ENCODE peak calls at places on chromosomes 11 and 22, in five cellular contexts. One of them, this sample, is unnamed.

GRCh38 chr11:87819141-87819540 is 356.1 kb downstream of the RAB38 start:
- DNase-seq in activated CD4-positive, alpha-beta T cell treated with anti-CD3 and anti-CD28 coated beads, Interleukin-2, amount 10 ng/mL, durations not matched to agents 7 days and 5 days: no peak
- DNase-seq in left cardiac atrium: no peak
- DNase-seq in body of pancreas: no peak
- DNase-seq in effector memory CD4-positive, alpha-beta T cell: no peak
- DNase-seq in this sample: no peak

GRCh38 chr11:7485854-7486425 is 634 bp downstream of the OLFML1 start:
- DNase-seq in activated CD4-positive, alpha-beta T cell treated with anti-CD3 and anti-CD28 coated beads, Interleukin-2, amount 10 ng/mL, durations not matched to agents 7 days and 5 days: no peak
- DNase-seq in left cardiac atrium: no peak
- DNase-seq in body of pancreas: no peak
- DNase-seq in effector memory CD4-positive, alpha-beta T cell: no peak
- DNase-seq in this sample: no peak

GRCh38 chr11:23679981-23680380 is 816.9 kb upstream of the LUZP2 start:
- DNase-seq in activated CD4-positive, alpha-beta T cell treated with anti-CD3 and anti-CD28 coated beads, Interleukin-2, amount 10 ng/mL, durations not matched to agents 7 days and 5 days: no peak
- DNase-seq in left cardiac atrium: no peak
- DNase-seq in body of pancreas: no peak
- DNase-seq in effector memory CD4-positive, alpha-beta T cell: no peak
- DNase-seq in this sample: no peak

GRCh38 chr22:41022470-41023298 is 69.7 kb upstream of the EP300 start:
- DNase-seq in activated CD4-positive, alpha-beta T cell treated with anti-CD3 and anti-CD28 coated beads, Interleukin-2, amount 10 ng/mL, durations not matched to agents 7 days and 5 days: peak
- DNase-seq in left cardiac atrium: peak
- DNase-seq in body of pancreas: peak
- DNase-seq in effector memory CD4-positive, alpha-beta T cell: peak
- DNase-seq in this sample: peak

GRCh38 chr11:96235725-96236124 is 107.3 kb downstream of the MAML2 start:
- DNase-seq in activated CD4-positive, alpha-beta T cell treated with anti-CD3 and anti-CD28 coated beads, Interleukin-2, amount 10 ng/mL, durations not matched to agents 7 days and 5 days: peak
- DNase-seq in left cardiac atrium: no peak
- DNase-seq in body of pancreas: no peak
- DNase-seq in effector memory CD4-positive, alpha-beta T cell: no peak
- DNase-seq in this sample: no peak

GRCh38 chr11:120918257-120918656 is 105.6 kb upstream of the TBCEL start:
- DNase-seq in activated CD4-positive, alpha-beta T cell treated with anti-CD3 and anti-CD28 coated beads, Interleukin-2, amount 10 ng/mL, durations not matched to agents 7 days and 5 days: no peak
- DNase-seq in left cardiac atrium: no peak
- DNase-seq in body of pancreas: no peak
- DNase-seq in effector memory CD4-positive, alpha-beta T cell: no peak
- DNase-seq in this sample: no peak

GRCh38 chr11:78801161-78801884 is 226.7 kb upstream of the NARS2 start:
- DNase-seq in activated CD4-positive, alpha-beta T cell treated with anti-CD3 and anti-CD28 coated beads, Interleukin-2, amount 10 ng/mL, durations not matched to agents 7 days and 5 days: no peak
- DNase-seq in left cardiac atrium: peak
- DNase-seq in body of pancreas: peak
- DNase-seq in effector memory CD4-positive, alpha-beta T cell: no peak
- DNase-seq in this sample: no peak

GRCh38 chr11:111765984-111766833 is at the start of gene PPP2R1B:
- DNase-seq in activated CD4-positive, alpha-beta T cell treated with anti-CD3 and anti-CD28 coated beads, Interleukin-2, amount 10 ng/mL, durations not matched to agents 7 days and 5 days: peak
- DNase-seq in left cardiac atrium: peak
- DNase-seq in body of pancreas: peak
- DNase-seq in effector memory CD4-positive, alpha-beta T cell: peak
- DNase-seq in this sample: peak

GRCh38 chr11:120200677-120201076 is 10.2 kb upstream of the OAF start:
- DNase-seq in activated CD4-positive, alpha-beta T cell treated with anti-CD3 and anti-CD28 coated beads, Interleukin-2, amount 10 ng/mL, durations not matched to agents 7 days and 5 days: no peak
- DNase-seq in left cardiac atrium: no peak
- DNase-seq in body of pancreas: no peak
- DNase-seq in effector memory CD4-positive, alpha-beta T cell: no peak
- DNase-seq in this sample: no peak

GRCh38 chr11:47773882-47774281 is 6.7 kb upstream of the FNBP4 start:
- DNase-seq in activated CD4-positive, alpha-beta T cell treated with anti-CD3 and anti-CD28 coated beads, Interleukin-2, amount 10 ng/mL, durations not matched to agents 7 days and 5 days: no peak
- DNase-seq in left cardiac atrium: no peak
- DNase-seq in body of pancreas: no peak
- DNase-seq in effector memory CD4-positive, alpha-beta T cell: no peak
- DNase-seq in this sample: no peak

GRCh38 chr22:31588970-31589675 is 72.9 kb downstream of the PISD start:
- DNase-seq in activated CD4-positive, alpha-beta T cell treated with anti-CD3 and anti-CD28 coated beads, Interleukin-2, amount 10 ng/mL, durations not matched to agents 7 days and 5 days: no peak
- DNase-seq in left cardiac atrium: no peak
- DNase-seq in body of pancreas: no peak
- DNase-seq in effector memory CD4-positive, alpha-beta T cell: no peak
- DNase-seq in this sample: no peak

GRCh38 chr11:66847461-66848232 is 4.4 kb downstream of the RCE1 start:
- DNase-seq in activated CD4-positive, alpha-beta T cell treated with anti-CD3 and anti-CD28 coated beads, Interleukin-2, amount 10 ng/mL, durations not matched to agents 7 days and 5 days: no peak
- DNase-seq in left cardiac atrium: no peak
- DNase-seq in body of pancreas: no peak
- DNase-seq in effector memory CD4-positive, alpha-beta T cell: no peak
- DNase-seq in this sample: no peak

GRCh38 chr22:38788016-38788415 is 5.9 kb downstream of the DNAL4 start:
- DNase-seq in activated CD4-positive, alpha-beta T cell treated with anti-CD3 and anti-CD28 coated beads, Interleukin-2, amount 10 ng/mL, durations not matched to agents 7 days and 5 days: no peak
- DNase-seq in left cardiac atrium: no peak
- DNase-seq in body of pancreas: peak
- DNase-seq in effector memory CD4-positive, alpha-beta T cell: no peak
- DNase-seq in this sample: no peak

GRCh38 chr22:23772315-23773246 is at the start of gene MMP11:
- DNase-seq in activated CD4-positive, alpha-beta T cell treated with anti-CD3 and anti-CD28 coated beads, Interleukin-2, amount 10 ng/mL, durations not matched to agents 7 days and 5 days: peak
- DNase-seq in left cardiac atrium: peak
- DNase-seq in body of pancreas: peak
- DNase-seq in effector memory CD4-positive, alpha-beta T cell: peak
- DNase-seq in this sample: peak

GRCh38 chr11:102287963-102288744 is 29.1 kb upstream of the BIRC3 start:
- DNase-seq in activated CD4-positive, alpha-beta T cell treated with anti-CD3 and anti-CD28 coated beads, Interleukin-2, amount 10 ng/mL, durations not matched to agents 7 days and 5 days: peak
- DNase-seq in left cardiac atrium: peak
- DNase-seq in body of pancreas: peak
- DNase-seq in effector memory CD4-positive, alpha-beta T cell: no peak
- DNase-seq in this sample: no peak